ENCODE peak calls at places on chromosome 4, in seven cellular contexts. L is ovary, G is heart left ventricle, W is uterus, P is GM12878, J is Peyer's patch, V is tibial nerve. K is an unnamed sample.

GRCh38 chr4:48175806-48176205 is 41.8 kb upstream of the TXK start:
- DNase-seq in V (no peak), J (no peak), G (no peak), P (no peak), W (no peak), L (no peak), K (no peak)

GRCh38 chr4:173530326-173531062 is 465 bp upstream of the HAND2 start:
- DNase-seq in V (no peak), W (no peak), L (no peak), P (no peak), J (no peak), G (no peak), K (no peak)

GRCh38 chr4:120694973-120695372 is 227.6 kb downstream of the PRDM5 start:
- DNase-seq in V (no peak), P (no peak), L (peak), J (peak), W (no peak), G (no peak), K (no peak)

GRCh38 chr4:83830138-83830537 is 294.2 kb downstream of the GPAT3 start:
- DNase-seq in J (no peak), W (no peak), V (no peak), P (no peak), L (no peak), G (peak), K (no peak)

GRCh38 chr4:158172196-158172557 is 648 bp downstream of the GASK1B start:
- DNase-seq in L (no peak), V (no peak), P (no peak), J (no peak), G (no peak), W (no peak), K (no peak)

GRCh38 chr4:139873111-139873866 is 207.7 kb downstream of the MGST2 start:
- DNase-seq in L (no peak), J (no peak), P (no peak), W (no peak), G (no peak), V (no peak), K (peak)

GRCh38 chr4:100257567-100257966 is 67.3 kb upstream of the DDIT4L start:
- DNase-seq in J (no peak), V (no peak), L (no peak), P (no peak), G (no peak), W (no peak), K (no peak)

GRCh38 chr4:119592708-119593298 is 35.8 kb downstream of the PDE5A start:
- DNase-seq in P (no peak), L (no peak), W (no peak), V (no peak), J (no peak), G (no peak), K (no peak)

GRCh38 chr4:178314287-178314686 is 872.0 kb upstream of the AGA start:
- DNase-seq in L (no peak), J (no peak), V (no peak), G (no peak), P (no peak), W (no peak), K (no peak)

GRCh38 chr4:86653237-86653865 is 59.2 kb downstream of the PTPN13 start:
- DNase-seq in J (no peak), G (no peak), V (no peak), L (no peak), P (no peak), W (no peak), K (no peak)

GRCh38 chr4:24642941-24643628 is 58.7 kb upstream of the DHX15 start:
- DNase-seq in P (no peak), G (no peak), V (no peak), W (no peak), L (no peak), J (no peak), K (no peak)

GRCh38 chr4:1074077-1074476 is 39.3 kb downstream of the RNF212 start:
- DNase-seq in V (no peak), J (no peak), G (no peak), W (no peak), P (no peak), L (no peak), K (peak)

GRCh38 chr4:15378055-15378454 is 49.8 kb upstream of the C1QTNF7 start:
- DNase-seq in V (no peak), J (no peak), P (no peak), L (no peak), G (no peak), W (no peak), K (no peak)

GRCh38 chr4:108454227-108454626 is 166.1 kb upstream of the RPL34 start:
- DNase-seq in P (no peak), J (no peak), L (no peak), V (no peak), G (no peak), W (no peak), K (no peak)

GRCh38 chr4:114998316-114998715 is 115.1 kb downstream of the NDST4 start:
- DNase-seq in V (no peak), L (no peak), P (no peak), J (no peak), W (no peak), G (no peak), K (no peak)

GRCh38 chr4:29311231-29311630 is 1408.9 kb upstream of the PCDH7 start:
- DNase-seq in P (no peak), W (no peak), L (no peak), V (no peak), G (no peak), J (no peak), K (no peak)

GRCh38 chr4:57544811-57545654 is 434.8 kb upstream of the IGFBP7 start:
- DNase-seq in W (no peak), V (no peak), P (no peak), L (no peak), J (no peak), G (no peak), K (no peak)

GRCh38 chr4:36316544-36317082 is 35.2 kb downstream of the DTHD1 start:
- DNase-seq in V (no peak), L (no peak), G (no peak), W (no peak), P (no peak), J (no peak), K (no peak)

GRCh38 chr4:74056858-74057562 is 18.5 kb upstream of the CXCL3 start:
- DNase-seq in V (no peak), L (no peak), J (no peak), W (no peak), P (no peak), G (no peak), K (no peak)

GRCh38 chr4:77007358-77008230 is 58.0 kb downstream of the SEPTIN11 start:
- DNase-seq in J (no peak), P (no peak), G (peak), W (no peak), V (no peak), L (no peak), K (no peak)

GRCh38 chr4:120865985-120866384 is 56.5 kb downstream of the PRDM5 start:
- DNase-seq in W (no peak), V (no peak), G (no peak), J (no peak), P (no peak), L (no peak), K (no peak)

GRCh38 chr4:80592950-80593349 is 257.4 kb downstream of the CFAP299 start:
- DNase-seq in P (no peak), G (no peak), J (no peak), W (no peak), L (no peak), V (no peak), K (no peak)

GRCh38 chr4:129353490-129353889 is 257.5 kb downstream of the C4orf33 start:
- DNase-seq in G (no peak), J (no peak), V (no peak), P (no peak), W (no peak), L (no peak), K (no peak)

GRCh38 chr4:129008096-129008495 is 85.2 kb downstream of the SCLT1 start:
- DNase-seq in P (no peak), L (no peak), J (no peak), V (no peak), G (no peak), W (no peak), K (no peak)

GRCh38 chr4:78332974-78333373 is 218.6 kb upstream of the ANXA3 start:
- DNase-seq in V (no peak), J (no peak), W (no peak), L (no peak), P (no peak), G (no peak), K (no peak)

GRCh38 chr4:61299316-61299715 is 99.2 kb downstream of the ADGRL3 start:
- DNase-seq in W (no peak), G (no peak), V (no peak), P (no peak), L (no peak), J (no peak), K (no peak)

GRCh38 chr4:123555500-123556273 is 159.1 kb downstream of the SPRY1 start:
- DNase-seq in P (no peak), W (peak), V (peak), L (peak), J (peak), G (peak), K (peak)

GRCh38 chr4:168674869-168675268 is 178.0 kb downstream of the PALLD start:
- DNase-seq in J (no peak), W (no peak), G (no peak), P (no peak), V (no peak), L (no peak), K (no peak)

GRCh38 chr4:151672996-151673395 is 87.8 kb downstream of the GATB start:
- DNase-seq in P (no peak), G (no peak), J (no peak), L (no peak), W (no peak), V (no peak), K (peak)

GRCh38 chr4:13523591-13524503 is 20.5 kb downstream of the NKX3-2 start:
- DNase-seq in P (no peak), W (no peak), V (no peak), J (no peak), L (no peak), G (no peak), K (peak)

GRCh38 chr4:125572601-125573000 is 257.8 kb downstream of the FAT4 start:
- DNase-seq in P (no peak), V (no peak), W (no peak), J (no peak), L (no peak), G (no peak), K (no peak)

GRCh38 chr4:36281384-36282106 is at the start of gene DTHD1:
- DNase-seq in J (peak), W (no peak), P (no peak), G (no peak), V (no peak), L (no peak), K (no peak)

GRCh38 chr4:169410839-169411770 is 140.3 kb upstream of the SH3RF1 start:
- DNase-seq in P (peak), J (no peak), V (peak), G (peak), W (no peak), L (no peak), K (no peak)

GRCh38 chr4:4446434-4446833 is 59.5 kb downstream of the NSG1 start:
- DNase-seq in P (no peak), V (no peak), J (no peak), L (no peak), G (no peak), W (no peak), K (no peak)

GRCh38 chr4:175290401-175290800 is 372.2 kb downstream of the ADAM29 start:
- DNase-seq in W (no peak), V (no peak), L (no peak), J (no peak), G (no peak), P (no peak), K (no peak)

GRCh38 chr4:2843023-2843908 is at the start of gene ADD1:
- DNase-seq in J (peak), P (peak), W (peak), L (peak), G (peak), V (peak), K (peak)
- TF ChIP-seq POLR2A in J (peak), P (peak), W (peak), L (peak), G (peak), V (peak), K (peak)

GRCh38 chr4:5636766-5637670 is 71.3 kb downstream of the EVC2 start:
- DNase-seq in G (no peak), L (no peak), P (no peak), V (no peak), W (no peak), J (no peak), K (no peak)
- TF ChIP-seq POLR2A in G (no peak), L (no peak), P (no peak), V (no peak), W (no peak), J (no peak), K (no peak)

GRCh38 chr4:41933997-41934812 is 1.0 kb upstream of the TMEM33 start:
- DNase-seq in L (no peak), G (no peak), W (no peak), P (no peak), V (peak), J (no peak), K (no peak)
- TF ChIP-seq POLR2A in L (no peak), G (no peak), W (no peak), P (no peak), V (no peak), J (no peak), K (no peak)

GRCh38 chr4:162943263-162943662 is 223.4 kb downstream of the NAF1 start:
- DNase-seq in V (no peak), P (no peak), W (no peak), J (no peak), G (no peak), L (no peak), K (no peak)

GRCh38 chr4:162939086-162939485 is 227.6 kb downstream of the NAF1 start:
- DNase-seq in P (no peak), W (no peak), L (no peak), J (no peak), V (no peak), G (no peak), K (no peak)
- TF ChIP-seq POLR2A in P (no peak), W (no peak), L (no peak), J (no peak), V (no peak), G (no peak), K (no peak)

DNA sequence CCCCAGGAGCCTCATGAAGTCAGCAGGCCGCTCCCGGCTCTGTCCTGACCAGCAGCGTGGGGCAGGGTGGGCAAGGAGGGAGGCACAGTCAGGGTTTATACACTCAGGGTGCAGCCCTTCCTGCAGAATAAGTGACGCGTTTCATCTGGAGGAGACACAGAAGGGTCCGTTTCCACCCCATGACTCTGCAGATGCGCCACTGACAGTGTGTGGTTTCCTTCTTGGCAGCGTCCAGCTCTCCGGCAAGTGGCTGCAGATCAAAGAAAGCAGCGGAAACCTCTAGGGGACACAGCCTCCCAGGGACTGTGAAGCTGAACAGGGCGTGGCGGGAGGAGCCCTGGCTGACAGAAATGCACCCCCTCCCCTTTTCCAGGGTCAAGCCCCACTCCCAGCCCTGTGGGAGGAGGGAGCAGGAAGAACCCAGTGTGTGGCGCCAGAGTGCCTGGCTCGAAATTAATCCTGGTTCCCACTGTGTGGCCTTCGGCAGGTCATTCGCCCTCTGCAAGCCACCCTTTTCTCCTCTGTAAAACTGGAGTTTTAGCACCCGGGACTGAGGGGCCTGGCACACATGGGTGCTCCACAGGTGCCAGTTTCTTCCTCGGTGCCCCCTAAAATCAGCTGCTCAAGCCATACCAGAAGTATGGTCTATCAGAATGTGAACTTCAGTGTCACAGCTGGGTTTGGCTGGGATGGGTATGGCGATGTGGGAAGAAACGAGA is 17.3 kb upstream of the TBC1D14 start:
- DNase-seq in G (peak), W (peak), P (no peak), V (peak), J (peak), L (no peak), K (no peak)
- TF ChIP-seq POLR2A in G (no peak), W (no peak), P (no peak), V (no peak), J (no peak), L (no peak), K (no peak)

DNA sequence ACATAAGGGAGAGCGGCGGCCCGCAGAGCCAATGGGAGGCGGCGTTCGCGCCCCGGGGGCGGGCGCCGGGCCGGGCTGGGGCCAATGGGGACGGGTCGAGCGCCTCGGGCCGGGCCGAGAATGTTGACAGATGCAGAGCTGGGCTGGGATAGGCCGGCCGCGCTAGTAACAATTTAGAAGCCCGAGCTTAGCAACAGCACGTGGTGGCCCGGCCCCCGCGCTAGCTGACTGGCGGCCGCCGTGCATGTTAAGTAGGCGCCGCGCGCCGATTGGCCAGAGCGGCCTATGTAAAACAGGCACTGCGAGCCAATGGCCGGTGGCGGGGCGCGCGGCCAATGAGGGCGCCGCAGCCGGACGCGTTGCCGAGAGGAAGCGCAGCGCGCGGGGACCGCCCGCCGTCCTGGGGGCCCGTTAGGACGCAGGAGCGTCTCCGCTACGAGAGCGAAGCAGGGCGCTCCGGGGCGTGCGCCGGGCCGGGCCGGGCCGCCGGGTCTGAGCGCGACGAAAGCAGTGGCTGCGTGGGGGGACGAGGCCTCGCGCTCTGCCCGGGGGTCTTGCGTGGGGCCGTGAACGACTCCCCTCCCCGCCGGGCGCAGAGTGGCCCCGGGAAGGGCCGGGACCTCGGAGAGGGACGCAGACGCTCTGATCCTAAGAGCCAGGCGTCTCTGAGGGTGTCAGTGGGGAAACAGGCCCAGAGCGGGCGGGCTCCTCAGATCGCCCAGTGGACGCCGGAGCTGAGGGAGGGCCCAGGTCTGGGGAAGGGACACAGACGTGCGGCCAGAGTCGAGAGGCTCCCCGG is 435 bp upstream of the MXD4 start:
- DNase-seq in J (peak), G (peak), P (peak), V (peak), L (peak), W (peak), K (peak)
- TF ChIP-seq POLR2A in J (peak), G (peak), P (peak), V (peak), L (peak), W (peak), K (peak)

GRCh38 chr4:113349400-113349799 is 299.9 kb downstream of the ANK2 start:
- DNase-seq in W (no peak), J (no peak), L (no peak), P (no peak), G (no peak), V (no peak), K (no peak)

GRCh38 chr4:113350576-113350975 is 301.1 kb downstream of the ANK2 start:
- DNase-seq in W (no peak), V (no peak), P (peak), G (no peak), J (no peak), L (no peak), K (no peak)

GRCh38 chr4:113347245-113347644 is 297.8 kb downstream of the ANK2 start:
- DNase-seq in G (no peak), L (no peak), V (no peak), J (no peak), P (no peak), W (no peak), K (no peak)
- TF ChIP-seq POLR2A in G (no peak), L (no peak), V (no peak), J (no peak), P (no peak), W (no peak), K (no peak)

GRCh38 chr4:145097821-145098674 is at the start of the genes ABCE1 and ANAPC10:
- DNase-seq in V (peak), G (peak), J (peak), P (peak), L (peak), W (peak), K (peak)
- TF ChIP-seq POLR2A in V (peak), G (no peak), J (peak), P (peak), L (peak), W (no peak), K (no peak)

GRCh38 chr4:184268574-184269160 is 51.0 kb upstream of the ENPP6 start:
- DNase-seq in W (no peak), J (no peak), V (no peak), P (no peak), L (no peak), G (no peak), K (no peak)
- TF ChIP-seq POLR2A in W (no peak), J (no peak), V (no peak), P (no peak), L (no peak), G (no peak), K (no peak)

K was measured in upper lobe of left lung.